ENCODE peak calls at places on chromosome 13, in six cellular contexts. One of them, this sample, is unnamed.

GRCh38 chr13:78022164-78022877 is 103.7 kb upstream of the EDNRB start:
- DNase-seq in body of pancreas: no peak
- DNase-seq in AG10803: peak
- DNase-seq in left ventricle myocardium inferior: no peak
- DNase-seq in cardiac muscle cell: peak
- DNase-seq in neural progenitor cell: no peak
- DNase-seq in this sample: peak

GRCh38 chr13:31395090-31395489 is 195.3 kb downstream of the B3GLCT start:
- DNase-seq in body of pancreas: no peak
- DNase-seq in AG10803: no peak
- DNase-seq in left ventricle myocardium inferior: no peak
- DNase-seq in cardiac muscle cell: no peak
- DNase-seq in neural progenitor cell: no peak
- DNase-seq in this sample: no peak

GRCh38 chr13:113551081-113552000 is 33.2 kb upstream of the TFDP1 start:
- DNase-seq in body of pancreas: peak
- DNase-seq in AG10803: no peak
- DNase-seq in left ventricle myocardium inferior: no peak
- DNase-seq in cardiac muscle cell: no peak
- DNase-seq in neural progenitor cell: no peak
- DNase-seq in this sample: no peak

GRCh38 chr13:91112878-91113277 is 234.6 kb upstream of the MIR17HG start:
- DNase-seq in body of pancreas: no peak
- DNase-seq in AG10803: no peak
- DNase-seq in left ventricle myocardium inferior: no peak
- DNase-seq in cardiac muscle cell: no peak
- DNase-seq in neural progenitor cell: no peak
- DNase-seq in this sample: no peak

GRCh38 chr13:33642374-33643065 is 175.4 kb upstream of the RFC3 start:
- DNase-seq in body of pancreas: peak
- DNase-seq in AG10803: peak
- DNase-seq in left ventricle myocardium inferior: peak
- DNase-seq in cardiac muscle cell: peak
- DNase-seq in neural progenitor cell: peak
- DNase-seq in this sample: peak

GRCh38 chr13:41552031-41552430 is 94.7 kb downstream of the RGCC start:
- DNase-seq in body of pancreas: no peak
- DNase-seq in AG10803: no peak
- DNase-seq in left ventricle myocardium inferior: no peak
- DNase-seq in cardiac muscle cell: no peak
- DNase-seq in neural progenitor cell: no peak
- DNase-seq in this sample: no peak

GRCh38 chr13:20369886-20370361 is 137.8 kb upstream of the GJB6 start:
- DNase-seq in body of pancreas: no peak
- DNase-seq in AG10803: no peak
- DNase-seq in left ventricle myocardium inferior: no peak
- DNase-seq in cardiac muscle cell: no peak
- DNase-seq in neural progenitor cell: no peak
- DNase-seq in this sample: no peak

GRCh38 chr13:80168089-80168850 is 172.7 kb downstream of the SPRY2 start:
- DNase-seq in body of pancreas: no peak
- DNase-seq in AG10803: peak
- DNase-seq in left ventricle myocardium inferior: no peak
- DNase-seq in cardiac muscle cell: peak
- DNase-seq in neural progenitor cell: no peak
- DNase-seq in this sample: peak

GRCh38 chr13:31670831-31671617 is 68.3 kb upstream of the RXFP2 start:
- DNase-seq in body of pancreas: no peak
- DNase-seq in AG10803: peak
- DNase-seq in left ventricle myocardium inferior: no peak
- DNase-seq in cardiac muscle cell: peak
- DNase-seq in neural progenitor cell: no peak
- DNase-seq in this sample: no peak

GRCh38 chr13:46624353-46624752 is 71.4 kb downstream of the LRCH1 start:
- DNase-seq in body of pancreas: no peak
- DNase-seq in AG10803: no peak
- DNase-seq in left ventricle myocardium inferior: no peak
- DNase-seq in cardiac muscle cell: no peak
- DNase-seq in neural progenitor cell: no peak
- DNase-seq in this sample: no peak

GRCh38 chr13:110012102-110012739 is 225.8 kb upstream of the IRS2 start:
- DNase-seq in body of pancreas: no peak
- DNase-seq in AG10803: peak
- DNase-seq in left ventricle myocardium inferior: no peak
- DNase-seq in cardiac muscle cell: peak
- DNase-seq in neural progenitor cell: no peak
- DNase-seq in this sample: peak

GRCh38 chr13:113862191-113862765 is 1.6 kb downstream of the GAS6 start:
- DNase-seq in body of pancreas: peak
- DNase-seq in AG10803: no peak
- DNase-seq in left ventricle myocardium inferior: no peak
- DNase-seq in cardiac muscle cell: no peak
- DNase-seq in neural progenitor cell: no peak
- DNase-seq in this sample: no peak

GRCh38 chr13:32733685-32734084 is 147.4 kb downstream of the PDS5B start:
- DNase-seq in body of pancreas: no peak
- DNase-seq in AG10803: no peak
- DNase-seq in left ventricle myocardium inferior: no peak
- DNase-seq in cardiac muscle cell: no peak
- DNase-seq in neural progenitor cell: no peak
- DNase-seq in this sample: no peak

GRCh38 chr13:103200118-103200885 is 134.1 kb upstream of the SLC10A2 start:
- DNase-seq in body of pancreas: no peak
- DNase-seq in AG10803: no peak
- DNase-seq in left ventricle myocardium inferior: no peak
- DNase-seq in cardiac muscle cell: no peak
- DNase-seq in neural progenitor cell: no peak
- DNase-seq in this sample: no peak

GRCh38 chr13:53342623-53343022 is 314.0 kb downstream of the OLFM4 start:
- DNase-seq in body of pancreas: no peak
- DNase-seq in AG10803: no peak
- DNase-seq in left ventricle myocardium inferior: no peak
- DNase-seq in cardiac muscle cell: no peak
- DNase-seq in neural progenitor cell: no peak
- DNase-seq in this sample: no peak

GRCh38 chr13:38262211-38262610 is 87.4 kb upstream of the UFM1 start:
- DNase-seq in body of pancreas: no peak
- DNase-seq in AG10803: peak
- DNase-seq in left ventricle myocardium inferior: no peak
- DNase-seq in cardiac muscle cell: peak
- DNase-seq in neural progenitor cell: no peak
- DNase-seq in this sample: peak

GRCh38 chr13:99953138-99953755 is 18.3 kb downstream of the ZIC5 start:
- DNase-seq in body of pancreas: no peak
- DNase-seq in AG10803: no peak
- DNase-seq in left ventricle myocardium inferior: no peak
- DNase-seq in cardiac muscle cell: no peak
- DNase-seq in neural progenitor cell: no peak
- DNase-seq in this sample: no peak

GRCh38 chr13:111006508-111007031 is 91.7 kb upstream of the ANKRD10 start:
- DNase-seq in body of pancreas: peak
- DNase-seq in AG10803: peak
- DNase-seq in left ventricle myocardium inferior: peak
- DNase-seq in cardiac muscle cell: peak
- DNase-seq in neural progenitor cell: peak
- DNase-seq in this sample: peak

GRCh38 chr13:106942558-106942957 is 374.6 kb upstream of the ARGLU1 start:
- DNase-seq in body of pancreas: no peak
- DNase-seq in AG10803: no peak
- DNase-seq in left ventricle myocardium inferior: no peak
- DNase-seq in cardiac muscle cell: no peak
- DNase-seq in neural progenitor cell: no peak
- DNase-seq in this sample: no peak

GRCh38 chr13:64087624-64088023 is 2672.0 kb upstream of the PCDH20 start:
- DNase-seq in body of pancreas: no peak
- DNase-seq in AG10803: no peak
- DNase-seq in left ventricle myocardium inferior: no peak
- DNase-seq in cardiac muscle cell: no peak
- DNase-seq in neural progenitor cell: no peak
- DNase-seq in this sample: no peak

GRCh38 chr13:59680429-59681024 is 483.2 kb downstream of the DIAPH3 start:
- DNase-seq in body of pancreas: no peak
- DNase-seq in AG10803: peak
- DNase-seq in left ventricle myocardium inferior: no peak
- DNase-seq in cardiac muscle cell: peak
- DNase-seq in neural progenitor cell: peak
- DNase-seq in this sample: peak

GRCh38 chr13:86757236-86757978 is 913.8 kb upstream of the SLITRK5 start:
- DNase-seq in body of pancreas: no peak
- DNase-seq in AG10803: no peak
- DNase-seq in left ventricle myocardium inferior: no peak
- DNase-seq in cardiac muscle cell: no peak
- DNase-seq in neural progenitor cell: no peak
- DNase-seq in this sample: peak

GRCh38 chr13:89688908-89689307 is 1658.6 kb upstream of the MIR17HG start:
- DNase-seq in body of pancreas: no peak
- DNase-seq in AG10803: no peak
- DNase-seq in left ventricle myocardium inferior: peak
- DNase-seq in cardiac muscle cell: peak
- DNase-seq in neural progenitor cell: peak
- DNase-seq in this sample: no peak

GRCh38 chr13:113776231-113777125 is 17.5 kb downstream of the TMEM255B start:
- DNase-seq in body of pancreas: no peak
- DNase-seq in AG10803: no peak
- DNase-seq in left ventricle myocardium inferior: no peak
- DNase-seq in cardiac muscle cell: no peak
- DNase-seq in neural progenitor cell: no peak
- DNase-seq in this sample: no peak

GRCh38 chr13:102294407-102295018 is 107.3 kb downstream of the FGF14 start:
- DNase-seq in body of pancreas: no peak
- DNase-seq in AG10803: no peak
- DNase-seq in left ventricle myocardium inferior: no peak
- DNase-seq in cardiac muscle cell: no peak
- DNase-seq in neural progenitor cell: no peak
- DNase-seq in this sample: no peak

GRCh38 chr13:24927810-24928404 is 163.9 kb downstream of the RNF17 start:
- DNase-seq in body of pancreas: no peak
- DNase-seq in AG10803: no peak
- DNase-seq in left ventricle myocardium inferior: no peak
- DNase-seq in cardiac muscle cell: no peak
- DNase-seq in neural progenitor cell: no peak
- DNase-seq in this sample: no peak

GRCh38 chr13:113560645-113561416 is 23.7 kb upstream of the TFDP1 start:
- DNase-seq in body of pancreas: no peak
- DNase-seq in AG10803: no peak
- DNase-seq in left ventricle myocardium inferior: no peak
- DNase-seq in cardiac muscle cell: no peak
- DNase-seq in neural progenitor cell: no peak
- DNase-seq in this sample: no peak

GRCh38 chr13:113982296-113982661 is 8.4 kb upstream of the C13orf46 start:
- DNase-seq in body of pancreas: no peak
- DNase-seq in AG10803: no peak
- DNase-seq in left ventricle myocardium inferior: peak
- DNase-seq in cardiac muscle cell: no peak
- DNase-seq in neural progenitor cell: no peak
- DNase-seq in this sample: no peak

GRCh38 chr13:19052931-19053330 is 128.7 kb downstream of the TUBA3C start:
- DNase-seq in body of pancreas: no peak
- DNase-seq in AG10803: no peak
- DNase-seq in left ventricle myocardium inferior: no peak
- DNase-seq in cardiac muscle cell: no peak
- DNase-seq in neural progenitor cell: no peak
- DNase-seq in this sample: no peak

GRCh38 chr13:23372264-23372905 is 61.1 kb downstream of the SACS start:
- DNase-seq in body of pancreas: no peak
- DNase-seq in AG10803: peak
- DNase-seq in left ventricle myocardium inferior: no peak
- DNase-seq in cardiac muscle cell: peak
- DNase-seq in neural progenitor cell: no peak
- DNase-seq in this sample: no peak
- H3K4me3 ChIP-seq in body of pancreas: no peak
- H3K4me3 ChIP-seq in AG10803: peak
- H3K4me3 ChIP-seq in left ventricle myocardium inferior: no peak
- H3K4me3 ChIP-seq in cardiac muscle cell: no peak
- H3K4me3 ChIP-seq in neural progenitor cell: no peak
- H3K4me3 ChIP-seq in this sample: no peak

DNA sequence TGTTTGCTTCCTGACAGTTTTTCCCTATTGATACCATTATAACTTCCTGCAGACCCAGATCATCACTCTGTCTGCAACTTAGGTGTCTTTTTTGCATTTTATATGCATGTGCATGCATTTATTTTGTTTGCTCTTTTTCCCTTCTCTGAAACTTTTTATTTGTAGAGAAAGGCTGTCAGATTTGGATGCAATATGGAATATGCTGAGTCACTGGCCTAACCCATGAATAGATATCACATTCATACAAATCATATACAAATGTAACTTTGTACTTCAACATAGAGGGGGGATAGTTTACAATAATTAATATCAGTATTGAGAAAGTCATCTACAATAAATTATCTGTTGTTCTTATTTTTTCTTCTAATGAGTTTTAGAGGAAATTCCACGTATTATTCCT is 1465.0 kb downstream of the EFNB2 start:
- DNase-seq in body of pancreas: no peak
- DNase-seq in AG10803: no peak
- DNase-seq in left ventricle myocardium inferior: no peak
- DNase-seq in cardiac muscle cell: no peak
- DNase-seq in neural progenitor cell: no peak
- DNase-seq in this sample: no peak
- TF ChIP-seq CTCF in body of pancreas: no peak
- TF ChIP-seq CTCF in AG10803: no peak
- TF ChIP-seq CTCF in left ventricle myocardium inferior: no peak
- TF ChIP-seq CTCF in cardiac muscle cell: no peak
- TF ChIP-seq CTCF in neural progenitor cell: no peak
- TF ChIP-seq CTCF in this sample: no peak

DNA sequence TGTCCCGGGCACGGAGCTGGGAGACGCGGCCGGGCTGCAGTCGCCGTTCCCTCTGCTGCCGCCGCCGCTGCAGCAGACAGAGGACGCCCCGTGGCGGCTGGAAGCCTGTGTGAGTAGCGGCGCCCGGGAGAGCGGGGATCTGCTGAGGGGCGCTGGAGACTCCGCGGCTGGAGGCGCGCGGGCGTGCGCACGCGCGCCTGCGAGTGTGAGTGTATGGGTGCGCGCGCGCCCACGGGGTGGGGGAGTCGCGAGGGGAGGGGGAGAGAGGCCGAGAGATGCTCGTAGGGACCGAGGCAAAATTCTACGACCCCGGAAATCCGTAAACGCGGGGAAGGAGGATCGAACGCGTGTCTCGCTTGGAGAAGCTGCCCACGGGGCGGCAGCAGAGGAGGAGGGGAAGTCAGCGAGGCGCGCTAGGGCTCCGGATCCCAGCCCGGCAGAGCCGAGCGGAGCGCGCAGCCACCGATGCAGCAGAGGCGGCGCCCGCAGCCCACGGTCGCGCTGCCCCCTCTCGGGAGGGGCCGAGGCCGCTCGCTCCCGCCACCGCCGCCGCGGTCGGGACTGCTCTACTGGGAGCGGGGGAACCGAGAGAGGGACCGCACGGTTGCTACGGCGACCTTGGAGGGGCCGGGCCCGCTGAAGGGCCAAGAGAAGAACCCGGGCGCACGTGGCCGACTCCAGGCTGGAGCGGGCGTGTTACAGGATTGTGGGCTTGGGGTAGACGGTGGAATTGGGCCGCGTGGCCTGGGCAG is at the start of gene ENOX1:
- DNase-seq in body of pancreas: peak
- DNase-seq in AG10803: peak
- DNase-seq in left ventricle myocardium inferior: peak
- DNase-seq in cardiac muscle cell: peak
- DNase-seq in neural progenitor cell: peak
- DNase-seq in this sample: peak
- H3K4me3 ChIP-seq in body of pancreas: peak
- H3K4me3 ChIP-seq in AG10803: peak
- H3K4me3 ChIP-seq in left ventricle myocardium inferior: peak
- H3K4me3 ChIP-seq in cardiac muscle cell: peak
- H3K4me3 ChIP-seq in neural progenitor cell: peak
- H3K4me3 ChIP-seq in this sample: peak

GRCh38 chr13:92355213-92355612 is 871.4 kb upstream of the GPC6 start:
- DNase-seq in body of pancreas: no peak
- DNase-seq in AG10803: no peak
- DNase-seq in left ventricle myocardium inferior: no peak
- DNase-seq in cardiac muscle cell: peak
- DNase-seq in neural progenitor cell: peak
- DNase-seq in this sample: peak
- TF ChIP-seq CTCF in body of pancreas: peak
- TF ChIP-seq CTCF in AG10803: no peak
- TF ChIP-seq CTCF in left ventricle myocardium inferior: peak
- TF ChIP-seq CTCF in cardiac muscle cell: peak
- TF ChIP-seq CTCF in neural progenitor cell: peak
- TF ChIP-seq CTCF in this sample: peak

This sample was measured in astrocyte of the spinal cord.